ENCODE peak calls at places on chromosome 9, in seven cellular contexts. D, Q, J, C, N, Y and R are unnamed samples.

GRCh38 chr9:123784513-123784912 is 145.4 kb downstream of the DENND1A start:
- DNase-seq in D (no peak), Q (peak), J (no peak), C (no peak), N (no peak), Y (no peak), R (no peak)

GRCh38 chr9:110995511-110996340 is 42.5 kb downstream of the LPAR1 start:
- DNase-seq in D (no peak), Q (no peak), J (no peak), C (no peak), N (no peak), Y (no peak), R (no peak)

GRCh38 chr9:113599647-113600476 is 136.3 kb downstream of the RGS3 start:
- DNase-seq in D (no peak), Q (no peak), J (no peak), C (no peak), N (no peak), Y (peak), R (no peak)

GRCh38 chr9:90801507-90802289 is at the start of gene SYK:
- DNase-seq in D (peak), Q (peak), J (no peak), C (peak), N (peak), Y (peak), R (peak)

GRCh38 chr9:85610074-85610855 is 131.5 kb downstream of the AGTPBP1 start:
- DNase-seq in D (no peak), Q (peak), J (peak), C (no peak), N (peak), Y (no peak), R (no peak)

GRCh38 chr9:35996358-35996970 is 38.5 kb upstream of the OR2S2 start:
- DNase-seq in D (no peak), Q (peak), J (no peak), C (no peak), N (no peak), Y (no peak), R (no peak)

GRCh38 chr9:93205896-93206575 is 22.1 kb downstream of the WNK2 start:
- DNase-seq in D (no peak), Q (no peak), J (no peak), C (no peak), N (no peak), Y (peak), R (no peak)

GRCh38 chr9:15824310-15824709 is 271.5 kb downstream of the CCDC171 start:
- DNase-seq in D (no peak), Q (peak), J (no peak), C (no peak), N (no peak), Y (no peak), R (no peak)

GRCh38 chr9:96251451-96251850 is 50.5 kb downstream of the HSD17B3 start:
- DNase-seq in D (no peak), Q (peak), J (no peak), C (no peak), N (no peak), Y (no peak), R (no peak)

GRCh38 chr9:134629586-134630392 is 11.8 kb upstream of the COL5A1 start:
- DNase-seq in D (no peak), Q (no peak), J (no peak), C (no peak), N (no peak), Y (peak), R (peak)

GRCh38 chr9:118418887-118419620 is 714.9 kb downstream of the TLR4 start:
- DNase-seq in D (no peak), Q (peak), J (no peak), C (no peak), N (no peak), Y (no peak), R (no peak)

GRCh38 chr9:92501671-92502393 is 19.5 kb upstream of the ASPN start:
- DNase-seq in D (no peak), Q (peak), J (no peak), C (no peak), N (peak), Y (no peak), R (no peak)

GRCh38 chr9:99112750-99113417 is 8.0 kb downstream of the TGFBR1 start:
- DNase-seq in D (no peak), Q (no peak), J (no peak), C (no peak), N (no peak), Y (no peak), R (no peak)

GRCh38 chr9:8020161-8020560 is 220.6 kb upstream of the DMAC1 start:
- DNase-seq in D (no peak), Q (no peak), J (no peak), C (no peak), N (no peak), Y (no peak), R (no peak)

DNA sequence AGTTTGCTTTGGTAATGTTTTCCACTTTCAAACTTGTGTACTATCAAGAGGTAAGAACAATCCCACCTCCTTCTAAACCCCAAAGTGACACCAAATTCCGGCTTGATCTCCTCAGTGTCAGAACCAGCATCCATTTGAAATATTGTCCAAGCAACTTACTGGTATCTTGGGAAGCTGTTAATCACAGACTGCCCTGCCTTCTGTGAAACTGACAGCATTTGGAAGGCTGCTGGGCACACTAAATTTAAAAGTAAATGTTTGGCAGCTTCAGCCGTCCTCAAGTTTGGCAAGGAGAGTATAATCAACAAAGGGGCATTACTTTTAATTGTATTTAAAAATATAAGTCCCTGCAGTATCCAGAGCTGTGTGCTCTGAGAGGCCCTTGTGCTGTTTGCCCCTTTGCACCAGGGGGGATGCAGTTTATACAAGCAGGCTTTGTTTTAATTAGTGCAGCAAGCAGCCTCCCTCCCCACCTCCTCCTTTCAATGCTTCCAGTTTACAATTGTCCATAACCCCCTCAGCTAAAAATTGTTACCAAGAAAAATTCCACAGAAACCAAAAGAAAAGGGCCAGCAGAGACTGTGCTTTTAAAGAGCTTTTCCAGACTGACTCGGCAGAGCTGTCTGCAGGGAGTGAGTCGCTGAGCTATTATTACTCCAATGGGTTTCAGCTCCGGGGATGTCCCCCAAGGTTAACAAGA is 328.4 kb upstream of the MPDZ start:
- DNase-seq in D (no peak), Q (no peak), J (no peak), C (no peak), N (no peak), Y (no peak), R (no peak)
- TF ChIP-seq CTCF in D (no peak), Q (no peak), J (no peak), C (no peak), N (no peak), Y (no peak), R (no peak)

DNA sequence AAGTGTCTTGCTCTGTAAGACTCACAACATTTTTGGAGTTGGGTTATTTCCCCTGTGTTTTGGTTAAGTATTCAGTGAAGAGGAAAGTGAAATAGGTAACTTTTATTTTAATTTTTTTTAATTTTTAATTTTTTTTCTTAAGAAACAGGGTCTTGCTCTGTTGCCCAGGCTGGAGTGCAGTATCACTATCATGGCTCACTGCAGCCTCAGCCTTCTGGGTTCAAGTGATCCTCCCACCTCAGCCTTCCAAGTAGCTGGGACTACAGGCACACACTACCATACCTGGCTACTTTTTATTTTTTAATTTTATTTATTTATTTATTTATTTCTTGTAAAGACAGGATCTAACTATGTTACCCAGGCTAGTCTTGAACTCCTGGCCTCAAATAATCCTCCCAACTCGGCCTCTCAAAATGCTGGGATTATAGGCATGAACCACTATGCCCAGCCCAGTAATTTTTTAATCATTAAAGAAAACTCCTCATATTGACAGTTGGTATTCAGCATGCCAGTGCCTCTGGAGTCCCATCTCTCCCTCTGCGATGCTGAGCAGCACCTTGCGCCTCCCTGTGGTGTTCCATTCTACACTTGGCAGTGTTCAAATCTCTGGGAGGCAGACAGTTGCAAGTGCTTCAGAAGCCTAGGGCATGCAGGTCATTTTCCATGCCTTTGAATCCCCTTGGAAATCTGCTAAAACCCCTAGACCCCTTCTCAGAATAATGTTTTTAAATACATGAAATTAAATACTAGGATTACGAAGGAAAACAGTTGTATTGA is 41.1 kb downstream of the GARNL3 start:
- DNase-seq in D (no peak), Q (no peak), J (no peak), C (no peak), N (no peak), Y (no peak), R (no peak)
- TF ChIP-seq CTCF in D (no peak), Q (no peak), J (no peak), C (peak), N (peak), Y (no peak), R (no peak)

DNA sequence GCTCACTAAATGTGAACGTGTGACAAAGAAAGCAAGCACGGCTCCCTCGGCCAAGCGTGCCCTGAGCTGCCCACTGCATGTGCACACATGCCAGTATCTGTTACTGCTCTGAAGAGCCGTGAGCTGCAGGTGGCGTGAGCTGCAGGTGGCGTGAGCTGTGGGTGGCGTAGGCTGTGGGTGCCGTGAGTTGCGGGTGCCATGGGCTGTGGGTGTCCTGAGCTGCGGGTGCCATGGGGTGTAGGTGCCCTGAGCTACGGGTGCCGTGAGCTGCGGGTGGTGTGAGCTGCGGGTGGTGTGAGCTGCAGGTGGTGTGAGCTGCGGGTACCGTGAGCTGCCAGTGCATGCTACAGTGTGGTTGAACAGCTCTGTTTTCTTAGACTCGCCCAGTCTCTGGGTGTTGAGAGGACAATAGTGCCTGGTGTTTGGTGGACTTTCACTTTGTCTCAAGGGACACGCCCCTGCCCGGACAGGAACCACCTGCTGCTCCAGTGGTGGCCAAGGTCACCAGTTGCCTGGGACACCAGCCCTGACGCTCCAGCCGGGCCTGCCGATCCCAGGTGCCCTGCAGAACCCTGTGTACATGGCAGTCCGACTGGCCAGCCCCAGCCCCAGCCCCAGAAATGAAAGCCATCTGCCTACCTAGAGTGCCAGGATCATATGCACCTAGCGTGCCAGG is 6.7 kb downstream of the CCDC187 start:
- DNase-seq in D (peak), Q (peak), J (no peak), C (no peak), N (no peak), Y (peak), R (no peak)
- TF ChIP-seq CTCF in D (no peak), Q (peak), J (no peak), C (no peak), N (no peak), Y (no peak), R (no peak)

GRCh38 chr9:4375424-4376195 is 75.7 kb upstream of the GLIS3 start:
- DNase-seq in D (no peak), Q (peak), J (no peak), C (no peak), N (no peak), Y (no peak), R (no peak)
- TF ChIP-seq CTCF in D (peak), Q (peak), J (peak), C (peak), N (peak), Y (peak), R (no peak)

DNA sequence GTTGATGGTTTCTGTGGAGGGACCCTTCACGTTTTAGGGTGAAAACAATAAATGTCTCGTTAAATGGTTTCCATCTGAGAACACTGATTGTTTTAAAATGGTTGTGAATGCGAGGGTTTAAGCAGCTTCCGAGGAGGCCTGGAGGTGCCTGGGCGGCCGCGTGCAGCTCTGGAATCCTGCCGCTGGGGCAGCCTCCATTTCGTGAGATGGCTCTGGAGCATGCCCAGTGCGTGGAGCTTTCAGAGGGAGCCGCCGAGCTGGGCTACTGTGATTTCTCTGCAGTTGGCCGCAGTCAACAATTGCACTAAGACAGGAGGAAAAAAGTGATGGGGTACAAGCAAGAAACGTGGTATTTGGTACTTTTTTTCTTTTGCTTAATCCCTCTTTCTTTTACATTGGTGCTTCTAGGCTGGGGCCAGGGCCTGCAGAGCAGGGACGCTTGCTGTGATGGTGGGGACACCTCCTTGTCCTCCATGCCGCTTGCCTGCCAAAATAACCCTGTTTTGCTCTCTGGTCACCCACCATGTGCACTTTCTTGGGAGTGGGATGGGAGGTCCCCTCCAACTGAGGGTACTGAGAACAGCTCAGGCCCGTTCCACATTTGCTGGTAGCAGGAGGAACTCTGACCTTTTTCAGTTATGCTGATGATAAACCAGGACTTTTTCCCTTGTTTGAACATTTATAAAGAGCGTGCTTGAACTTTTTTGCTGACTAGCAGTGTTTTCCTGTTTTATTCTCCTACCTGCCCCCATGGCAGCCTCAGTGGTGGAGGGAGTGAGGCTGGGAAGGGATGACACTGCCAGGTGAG is 47.1 kb downstream of the EHMT1 start:
- DNase-seq in D (no peak), Q (no peak), J (no peak), C (no peak), N (no peak), Y (no peak), R (no peak)
- TF ChIP-seq CTCF in D (no peak), Q (no peak), J (peak), C (peak), N (no peak), Y (no peak), R (no peak)

GRCh38 chr9:133456409-133456808 is 3.4 kb upstream of the CACFD1 start:
- DNase-seq in D (no peak), Q (no peak), J (no peak), C (no peak), N (no peak), Y (no peak), R (no peak)
- TF ChIP-seq CTCF in D (no peak), Q (no peak), J (no peak), C (peak), N (peak), Y (no peak), R (no peak)

GRCh38 chr9:125145425-125145824 is 2.1 kb upstream of the SCAI start:
- DNase-seq in D (no peak), Q (no peak), J (no peak), C (peak), N (no peak), Y (no peak), R (no peak)
- TF ChIP-seq CTCF in D (no peak), Q (no peak), J (no peak), C (no peak), N (no peak), Y (no peak), R (no peak)

GRCh38 chr9:117073539-117074336 is 341.1 kb downstream of the ASTN2 start:
- DNase-seq in D (no peak), Q (peak), J (no peak), C (peak), N (peak), Y (no peak), R (no peak)
- TF ChIP-seq CTCF in D (peak), Q (peak), J (peak), C (peak), N (no peak), Y (no peak), R (peak)